ENCODE peak calls at places on chromosomes 1 and 21, in seven cellular contexts. One of them, this sample, is unnamed.

GRCh38 chr1:79353224-79353623 is 346.7 kb upstream of the ADGRL4 start:
- DNase-seq in mesendoderm: peak
- DNase-seq in T47D: no peak
- DNase-seq in amygdala: no peak
- DNase-seq in effector CD4-positive, alpha-beta T cell: no peak
- DNase-seq in NCI-H460: peak
- DNase-seq in endothelial cell of umbilical vein: peak
- DNase-seq in this sample: peak

GRCh38 chr21:30710499-30710898 is 8.1 kb downstream of the KRTAP21-3 start:
- DNase-seq in mesendoderm: no peak
- DNase-seq in T47D: no peak
- DNase-seq in amygdala: no peak
- DNase-seq in effector CD4-positive, alpha-beta T cell: no peak
- DNase-seq in NCI-H460: no peak
- DNase-seq in endothelial cell of umbilical vein: no peak
- DNase-seq in this sample: no peak

GRCh38 chr1:224080082-224080774 is 33.7 kb upstream of the FBXO28 start:
- DNase-seq in mesendoderm: no peak
- DNase-seq in T47D: no peak
- DNase-seq in amygdala: no peak
- DNase-seq in effector CD4-positive, alpha-beta T cell: no peak
- DNase-seq in NCI-H460: no peak
- DNase-seq in endothelial cell of umbilical vein: peak
- DNase-seq in this sample: no peak

GRCh38 chr1:176543360-176544136 is 80.6 kb downstream of the PAPPA2 start:
- DNase-seq in mesendoderm: no peak
- DNase-seq in T47D: no peak
- DNase-seq in amygdala: no peak
- DNase-seq in effector CD4-positive, alpha-beta T cell: no peak
- DNase-seq in NCI-H460: no peak
- DNase-seq in endothelial cell of umbilical vein: no peak
- DNase-seq in this sample: no peak

GRCh38 chr1:42380617-42381423 is at the start of gene RIMKLA:
- DNase-seq in mesendoderm: peak
- DNase-seq in T47D: peak
- DNase-seq in amygdala: peak
- DNase-seq in effector CD4-positive, alpha-beta T cell: peak
- DNase-seq in NCI-H460: peak
- DNase-seq in endothelial cell of umbilical vein: peak
- DNase-seq in this sample: peak

GRCh38 chr1:63634471-63634870 is 41.3 kb downstream of the PGM1 start:
- DNase-seq in mesendoderm: no peak
- DNase-seq in T47D: no peak
- DNase-seq in amygdala: no peak
- DNase-seq in effector CD4-positive, alpha-beta T cell: no peak
- DNase-seq in NCI-H460: no peak
- DNase-seq in endothelial cell of umbilical vein: no peak
- DNase-seq in this sample: no peak

GRCh38 chr1:67684526-67685066 is 405 bp upstream of the GADD45A start:
- DNase-seq in mesendoderm: no peak
- DNase-seq in T47D: no peak
- DNase-seq in amygdala: no peak
- DNase-seq in effector CD4-positive, alpha-beta T cell: no peak
- DNase-seq in NCI-H460: no peak
- DNase-seq in endothelial cell of umbilical vein: no peak
- DNase-seq in this sample: no peak

GRCh38 chr1:76901158-76901767 is 34.0 kb downstream of the ST6GALNAC5 start:
- DNase-seq in mesendoderm: peak
- DNase-seq in T47D: peak
- DNase-seq in amygdala: peak
- DNase-seq in effector CD4-positive, alpha-beta T cell: peak
- DNase-seq in NCI-H460: peak
- DNase-seq in endothelial cell of umbilical vein: peak
- DNase-seq in this sample: peak

GRCh38 chr1:99005537-99005942 is 879 bp upstream of the PLPPR5 start:
- DNase-seq in mesendoderm: peak
- DNase-seq in T47D: no peak
- DNase-seq in amygdala: no peak
- DNase-seq in effector CD4-positive, alpha-beta T cell: no peak
- DNase-seq in NCI-H460: no peak
- DNase-seq in endothelial cell of umbilical vein: no peak
- DNase-seq in this sample: no peak

GRCh38 chr1:204773246-204773645 is 87.7 kb upstream of the LRRN2 start:
- DNase-seq in mesendoderm: no peak
- DNase-seq in T47D: no peak
- DNase-seq in amygdala: no peak
- DNase-seq in effector CD4-positive, alpha-beta T cell: no peak
- DNase-seq in NCI-H460: no peak
- DNase-seq in endothelial cell of umbilical vein: no peak
- DNase-seq in this sample: no peak

GRCh38 chr1:235147269-235147668 is 13.8 kb downstream of the RBM34 start:
- DNase-seq in mesendoderm: no peak
- DNase-seq in T47D: no peak
- DNase-seq in amygdala: no peak
- DNase-seq in effector CD4-positive, alpha-beta T cell: no peak
- DNase-seq in NCI-H460: no peak
- DNase-seq in endothelial cell of umbilical vein: no peak
- DNase-seq in this sample: no peak

GRCh38 chr1:205298191-205298994 is 23.2 kb downstream of the NUAK2 start:
- DNase-seq in mesendoderm: peak
- DNase-seq in T47D: no peak
- DNase-seq in amygdala: no peak
- DNase-seq in effector CD4-positive, alpha-beta T cell: no peak
- DNase-seq in NCI-H460: peak
- DNase-seq in endothelial cell of umbilical vein: peak
- DNase-seq in this sample: peak

GRCh38 chr21:40602105-40602504 is 244.9 kb downstream of the DSCAM start:
- DNase-seq in mesendoderm: no peak
- DNase-seq in T47D: no peak
- DNase-seq in amygdala: no peak
- DNase-seq in effector CD4-positive, alpha-beta T cell: no peak
- DNase-seq in NCI-H460: no peak
- DNase-seq in endothelial cell of umbilical vein: no peak
- DNase-seq in this sample: no peak

GRCh38 chr1:217076902-217077301 is 353.7 kb upstream of the ESRRG start:
- DNase-seq in mesendoderm: no peak
- DNase-seq in T47D: no peak
- DNase-seq in amygdala: no peak
- DNase-seq in effector CD4-positive, alpha-beta T cell: no peak
- DNase-seq in NCI-H460: no peak
- DNase-seq in endothelial cell of umbilical vein: no peak
- DNase-seq in this sample: no peak

GRCh38 chr1:114164840-114165543 is 11.3 kb upstream of the SYT6 start:
- DNase-seq in mesendoderm: no peak
- DNase-seq in T47D: no peak
- DNase-seq in amygdala: no peak
- DNase-seq in effector CD4-positive, alpha-beta T cell: no peak
- DNase-seq in NCI-H460: no peak
- DNase-seq in endothelial cell of umbilical vein: no peak
- DNase-seq in this sample: no peak